ENCODE peak calls at places on chromosomes 2 and 18, in seven cellular contexts. E is tibial artery; Y is HepG2; J is CD8-positive, alpha-beta memory T cell; N is heart left ventricle; U is WERI-Rb-1; O is left lung. I is an unnamed sample.

GRCh38 chr18:74454279-74454741 is 2.8 kb downstream of the DIPK1C start:
- DNase-seq in E (no peak), Y (no peak), J (no peak), N (no peak), U (no peak), O (no peak), I (no peak)

GRCh38 chr2:111945444-111946293 is 47.3 kb downstream of the MERTK start:
- DNase-seq in E (no peak), Y (peak; percentile 37), J (no peak), N (no peak), U (no peak), O (no peak), I (no peak)

GRCh38 chr2:237643582-237643981 is 16.2 kb downstream of the LRRFIP1 start:
- DNase-seq in E (no peak), Y (no peak), J (no peak), N (no peak), U (no peak), O (no peak), I (no peak)

GRCh38 chr2:46971914-46972313 is 56.3 kb upstream of the MCFD2 start:
- DNase-seq in E (no peak), Y (no peak), J (no peak), N (no peak), U (no peak), O (no peak), I (no peak)

GRCh38 chr2:40760071-40760666 is 308.3 kb upstream of the SLC8A1 start:
- DNase-seq in E (no peak), Y (peak; percentile 35), J (no peak), N (peak; percentile 29), U (peak; percentile 65), O (no peak), I (no peak)

GRCh38 chr2:147525724-147526489 is 318.9 kb upstream of the ACVR2A start:
- DNase-seq in E (no peak), Y (no peak), J (no peak), N (no peak), U (no peak), O (no peak), I (no peak)

GRCh38 chr2:160989778-160990177 is 170.4 kb upstream of the TANK start:
- DNase-seq in E (no peak), Y (no peak), J (no peak), N (no peak), U (no peak), O (no peak), I (no peak)

GRCh38 chr2:8987413-8987812 is 16.1 kb downstream of the MBOAT2 start:
- DNase-seq in E (no peak), Y (no peak), J (no peak), N (no peak), U (no peak), O (no peak), I (no peak)

GRCh38 chr2:64859208-64860161 is 129.7 kb upstream of the SLC1A4 start:
- DNase-seq in E (peak; percentile 97), Y (no peak), J (no peak), N (peak; percentile 87), U (no peak), O (peak; percentile 94), I (peak; percentile 92)

GRCh38 chr2:67565761-67566160 is 168.6 kb downstream of the ETAA1 start:
- DNase-seq in E (no peak), Y (no peak), J (no peak), N (peak; percentile 15), U (no peak), O (no peak), I (no peak)

GRCh38 chr18:50218432-50219197 is 23.7 kb upstream of the MYO5B start:
- DNase-seq in E (no peak), Y (peak; percentile 45), J (no peak), N (no peak), U (peak; percentile 79), O (no peak), I (no peak)

GRCh38 chr2:82740527-82740926 is 1718.6 kb downstream of the SUCLG1 start:
- DNase-seq in E (no peak), Y (no peak), J (no peak), N (no peak), U (no peak), O (no peak), I (no peak)

GRCh38 chr2:197838036-197838435 is 33.6 kb downstream of the PLCL1 start:
- DNase-seq in E (no peak), Y (no peak), J (no peak), N (no peak), U (no peak), O (no peak), I (no peak)

GRCh38 chr2:148888003-148888501 is 13.0 kb downstream of the KIF5C start:
- DNase-seq in E (no peak), Y (no peak), J (no peak), N (no peak), U (no peak), O (no peak), I (no peak)

GRCh38 chr2:37343537-37344434 is 644 bp upstream of the QPCT start:
- DNase-seq in E (no peak), Y (peak; percentile 54), J (no peak), N (peak; percentile 32), U (no peak), O (no peak), I (no peak)

GRCh38 chr2:232330068-232330999 is 48.2 kb upstream of the ALPP start:
- DNase-seq in E (peak; percentile 54), Y (no peak), J (no peak), N (no peak), U (no peak), O (peak; percentile 29), I (peak; percentile 29)

GRCh38 chr18:60413944-60414547 is 41.5 kb upstream of the MC4R start:
- DNase-seq in E (no peak), Y (peak; percentile 2), J (no peak), N (no peak), U (peak; percentile 67), O (no peak), I (no peak)

GRCh38 chr2:230106771-230107170 is 38.0 kb upstream of the SLC16A14 start:
- DNase-seq in E (no peak), Y (no peak), J (no peak), N (no peak), U (no peak), O (no peak), I (no peak)

GRCh38 chr18:48551100-48551499 is 12.3 kb downstream of the CTIF start:
- DNase-seq in E (peak; percentile 11), Y (no peak), J (no peak), N (no peak), U (no peak), O (no peak), I (no peak)

GRCh38 chr18:43129946-43130523 is 14.6 kb upstream of the RIT2 start:
- DNase-seq in E (no peak), Y (no peak), J (no peak), N (no peak), U (no peak), O (no peak), I (no peak)

GRCh38 chr2:220191031-220191430 is 563.6 kb downstream of the SLC4A3 start:
- DNase-seq in E (no peak), Y (no peak), J (no peak), N (no peak), U (no peak), O (no peak), I (no peak)

GRCh38 chr2:19046986-19047780 is 311.2 kb downstream of the OSR1 start:
- DNase-seq in E (no peak), Y (no peak), J (no peak), N (peak; percentile 53), U (no peak), O (no peak), I (no peak)

GRCh38 chr2:10534514-10535250 is 86.6 kb upstream of the ODC1 start:
- DNase-seq in E (peak; percentile 42), Y (peak; percentile 49), J (no peak), N (no peak), U (no peak), O (no peak), I (peak; percentile 5)

GRCh38 chr2:217911283-217911965 is 91.4 kb downstream of the TNS1 start:
- DNase-seq in E (no peak), Y (no peak), J (no peak), N (no peak), U (no peak), O (no peak), I (no peak)
- H3K27ac ChIP-seq in E (peak overlapping the region; percentile 98), Y (no peak overlapping the region), J (no peak overlapping the region), N (peak overlapping the region; percentile 99), U (no peak overlapping the region), O (peak overlapping the region; percentile 72), I (peak overlapping the region; percentile 79)

DNA sequence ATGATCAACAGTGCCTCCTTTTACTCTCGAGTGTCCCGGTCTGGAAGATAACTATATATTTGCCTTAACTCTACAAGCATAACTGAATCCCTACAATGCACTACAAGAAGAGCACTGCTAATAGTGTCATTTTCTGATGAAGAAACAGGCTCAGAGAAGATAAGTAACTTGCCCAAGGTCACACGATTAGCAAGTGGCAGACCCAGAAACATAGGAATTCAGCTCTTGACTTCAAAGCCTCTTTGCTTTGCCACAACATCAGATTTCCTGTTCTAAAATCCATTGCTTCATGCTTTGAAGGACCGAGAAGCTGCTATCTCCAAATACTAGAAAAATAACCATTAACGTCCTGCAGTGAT is 65.6 kb downstream of the HS1BP3 start:
- DNase-seq in E (no peak), Y (peak; percentile 98), J (no peak), N (no peak), U (no peak), O (no peak), I (no peak)
- H3K27ac ChIP-seq in E (peak overlapping the region; percentile 63), Y (peak overlapping the region; percentile 97), J (no peak overlapping the region), N (peak overlapping the region; percentile 44), U (no peak overlapping the region), O (no peak overlapping the region), I (peak overlapping the region; percentile 54)

GRCh38 chr2:102337481-102338386 is 17.9 kb upstream of the IL18R1 start:
- DNase-seq in E (no peak), Y (no peak), J (no peak), N (no peak), U (no peak), O (no peak), I (no peak)
- H3K27ac ChIP-seq in E (no peak overlapping the region), Y (no peak overlapping the region), J (no peak overlapping the region), N (peak overlapping the region; percentile 31), U (no peak overlapping the region), O (no peak overlapping the region), I (no peak overlapping the region)

DNA sequence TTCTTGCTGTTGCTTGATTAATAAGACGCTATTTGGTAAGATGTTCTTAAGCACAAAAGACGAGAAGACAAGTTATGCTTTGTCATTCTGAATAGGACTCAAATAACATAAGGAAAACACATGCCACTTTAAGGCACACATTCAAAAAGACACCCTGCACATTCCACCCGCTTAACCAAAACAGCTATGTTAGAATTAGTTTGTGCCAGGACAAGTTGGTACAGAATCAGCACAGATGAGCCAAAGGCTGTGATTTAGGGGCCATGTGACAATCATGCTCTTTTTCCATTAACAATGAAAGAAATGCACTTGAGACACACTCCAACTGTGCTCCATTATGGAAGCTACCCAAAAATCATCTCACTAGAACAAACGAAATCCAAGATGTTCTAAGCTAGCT is 3.4 kb downstream of the STARD7 start:
- DNase-seq in E (no peak), Y (no peak), J (no peak), N (no peak), U (no peak), O (no peak), I (no peak)
- H3K27ac ChIP-seq in E (peak overlapping the region; percentile 55), Y (no peak overlapping the region), J (peak overlapping the region; percentile 12), N (peak overlapping the region; percentile 59), U (peak overlapping the region; percentile 14), O (peak overlapping the region; percentile 65), I (peak overlapping the region; percentile 20)

GRCh38 chr2:224659726-224660125 is 56.4 kb downstream of the CCDC195 start:
- DNase-seq in E (no peak), Y (no peak), J (no peak), N (no peak), U (no peak), O (no peak), I (no peak)
- H3K27ac ChIP-seq in E (no peak overlapping the region), Y (no peak overlapping the region), J (no peak overlapping the region), N (no peak overlapping the region), U (no peak overlapping the region), O (no peak overlapping the region), I (no peak overlapping the region)

GRCh38 chr2:20977497-20977896 is 66.4 kb downstream of the APOB start:
- DNase-seq in E (peak; percentile 67), Y (no peak), J (no peak), N (no peak), U (no peak), O (no peak), I (no peak)
- H3K27ac ChIP-seq in E (peak overlapping the region; percentile 34), Y (no peak overlapping the region), J (no peak overlapping the region), N (no peak overlapping the region), U (no peak overlapping the region), O (no peak overlapping the region), I (no peak overlapping the region)